ENCODE peak calls at places on chromosomes 6 and 20, in four cellular contexts. L, D, Z and N are unnamed samples.

GRCh38 chr6:35040398-35040797 is 100.7 kb downstream of the TCP11 start:
- DNase-seq in L (no peak), D (no peak), Z (no peak), N (no peak)

GRCh38 chr6:168926306-168926705 is 327.3 kb downstream of the THBS2 start:
- DNase-seq in L (no peak), D (no peak), Z (no peak), N (no peak)

GRCh38 chr6:53294095-53294494 is 54.7 kb downstream of the ELOVL5 start:
- DNase-seq in Z (peak), L (no peak), D (peak), N (no peak)

GRCh38 chr6:144912474-144912873 is 627.3 kb downstream of the UTRN start:
- DNase-seq in L (peak), D (no peak), Z (no peak), N (peak)

GRCh38 chr6:8973395-8973794 is 538.0 kb upstream of the SLC35B3 start:
- DNase-seq in Z (no peak), L (no peak), D (no peak), N (no peak)

GRCh38 chr6:117346142-117346930 is 79.4 kb downstream of the ROS1 start:
- DNase-seq in L (peak), Z (peak), D (peak), N (no peak)

GRCh38 chr20:48143435-48144081 is 358.3 kb upstream of the SULF2 start:
- DNase-seq in L (no peak), D (no peak), Z (no peak), N (no peak)

GRCh38 chr20:32285621-32286334 is 8.3 kb downstream of the KIF3B start:
- DNase-seq in D (peak), Z (no peak), L (peak), N (peak)

GRCh38 chr20:43789593-43789992 is 62.8 kb upstream of the GTSF1L start:
- DNase-seq in L (no peak), Z (no peak), D (no peak), N (no peak)

GRCh38 chr6:20192625-20193024 is 19.6 kb downstream of the MBOAT1 start:
- DNase-seq in Z (no peak), L (no peak), D (no peak), N (no peak)

GRCh38 chr20:14199111-14199510 is 138.3 kb downstream of the FLRT3 start:
- DNase-seq in D (no peak), Z (no peak), L (no peak), N (peak)

GRCh38 chr6:131387706-131388455 is 185.1 kb upstream of the ARG1 start:
- DNase-seq in D (no peak), Z (no peak), L (no peak), N (no peak)

GRCh38 chr6:83708970-83709747 is at the start of gene SNAP91:
- DNase-seq in L (no peak), D (no peak), Z (peak), N (no peak)

GRCh38 chr20:31712564-31713311 is 9.9 kb downstream of the BCL2L1 start:
- DNase-seq in L (peak), D (no peak), Z (peak), N (peak)

GRCh38 chr6:15987569-15987968 is 141.3 kb upstream of the MYLIP start:
- DNase-seq in D (no peak), L (no peak), Z (no peak), N (peak)

GRCh38 chr6:47061631-47062300 is 19.6 kb upstream of the ADGRF1 start:
- DNase-seq in L (peak), D (no peak), Z (no peak), N (peak)

GRCh38 chr6:26445934-26446667 is 5.8 kb downstream of the BTN3A3 start:
- DNase-seq in Z (no peak), L (no peak), D (no peak), N (no peak)

GRCh38 chr6:16760536-16761468 is at the start of gene ATXN1:
- DNase-seq in D (no peak), Z (peak), L (peak), N (peak)

GRCh38 chr20:2756056-2756611 is 44.3 kb downstream of the CPXM1 start:
- DNase-seq in D (no peak), Z (peak), L (no peak), N (peak)

GRCh38 chr6:110895907-110896608 is 21.5 kb downstream of the AMD1 start:
- DNase-seq in L (no peak), Z (no peak), D (no peak), N (no peak)

GRCh38 chr6:35686441-35686840 is 2.3 kb downstream of the FKBP5 start:
- DNase-seq in Z (no peak), L (no peak), D (no peak), N (no peak)

GRCh38 chr20:37941332-37941731 is 38.4 kb downstream of the VSTM2L start:
- DNase-seq in D (no peak), L (no peak), Z (peak), N (no peak)

GRCh38 chr6:35017461-35018183 is 123.5 kb downstream of the TCP11 start:
- DNase-seq in L (no peak), D (no peak), Z (no peak), N (no peak)

GRCh38 chr20:33685328-33686007 is 717 bp downstream of the E2F1 start:
- DNase-seq in L (no peak), D (peak), Z (peak), N (no peak)

GRCh38 chr6:47665112-47665511 is 33.3 kb upstream of the ADGRF4 start:
- DNase-seq in Z (no peak), D (no peak), L (no peak), N (no peak)

GRCh38 chr6:5478380-5478779 is 217.1 kb downstream of the FARS2 start:
- DNase-seq in L (no peak), D (no peak), Z (no peak), N (no peak)

GRCh38 chr6:141264101-141264500 is 868.6 kb upstream of the GJE1 start:
- DNase-seq in D (no peak), L (no peak), Z (no peak), N (no peak)

GRCh38 chr6:3884007-3884745 is 35.0 kb downstream of the FAM50B start:
- DNase-seq in L (peak), D (no peak), Z (no peak), N (peak)

GRCh38 chr6:4017058-4017457 is 61.9 kb downstream of the FAM217A start:
- DNase-seq in D (peak), Z (no peak), L (no peak), N (no peak)

GRCh38 chr6:99079058-99079457 is 131.3 kb upstream of the FBXL4 start:
- DNase-seq in D (no peak), L (no peak), Z (no peak), N (no peak)

GRCh38 chr6:22717906-22718305 is 148.5 kb downstream of the HDGFL1 start:
- DNase-seq in L (no peak), D (no peak), Z (no peak), N (no peak)

GRCh38 chr6:119484598-119484997 is 135.0 kb upstream of the MAN1A1 start:
- DNase-seq in D (no peak), L (peak), Z (peak), N (peak)

GRCh38 chr6:135546680-135547418 is 49.3 kb upstream of the AHI1 start:
- DNase-seq in L (no peak), Z (no peak), D (no peak), N (no peak)

GRCh38 chr6:34791164-34791841 is 580 bp upstream of the BLTP3A start:
- DNase-seq in Z (peak), L (no peak), D (peak), N (no peak)

GRCh38 chr6:29834564-29835436 is 7.2 kb downstream of the HLA-G start:
- DNase-seq in Z (peak), L (peak), D (peak), N (no peak)

GRCh38 chr20:40359127-40359892 is 329.7 kb downstream of the MAFB start:
- DNase-seq in Z (no peak), L (no peak), D (no peak), N (no peak)
- TF ChIP-seq CTCF in Z (no peak), L (no peak), D (no peak), N (no peak)

GRCh38 chr6:44921787-44922186 is 406.3 kb upstream of the RUNX2 start:
- DNase-seq in Z (no peak), L (no peak), D (no peak), N (no peak)
- TF ChIP-seq CTCF in Z (no peak), L (no peak), D (no peak), N (no peak)

GRCh38 chr6:134173936-134174789 is 121.7 kb upstream of the SLC2A12 start:
- DNase-seq in Z (peak), D (peak), L (peak), N (peak)
- TF ChIP-seq CTCF in Z (peak), D (peak), L (peak), N (peak)

GRCh38 chr6:50030350-50030749 is 8.6 kb upstream of the DEFB110 start:
- DNase-seq in L (no peak), Z (no peak), D (no peak), N (no peak)
- TF ChIP-seq CTCF in L (no peak), Z (no peak), D (no peak), N (no peak)

DNA sequence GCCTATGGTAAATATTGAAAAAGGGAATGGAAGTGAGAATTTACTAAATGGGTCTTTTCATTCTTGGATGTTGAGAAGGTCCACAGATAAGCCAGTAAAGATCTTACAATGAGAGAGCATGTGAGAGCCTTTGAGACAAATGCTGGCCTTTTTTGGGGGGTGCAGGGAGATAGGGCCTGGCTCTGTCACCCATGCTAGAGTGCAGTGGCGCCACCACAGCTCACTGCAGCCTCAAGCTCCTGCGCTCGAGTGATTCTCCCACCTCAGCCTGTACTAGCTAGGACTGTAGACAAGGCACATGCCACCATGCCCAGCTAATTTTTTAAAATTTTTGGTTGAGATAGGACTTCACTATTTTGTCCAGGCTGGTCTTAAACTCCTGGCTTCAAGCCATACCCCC is 63.2 kb upstream of the TMEM181 start:
- DNase-seq in D (no peak), L (no peak), Z (peak), N (no peak)
- TF ChIP-seq CTCF in D (peak), L (no peak), Z (peak), N (no peak)

DNA sequence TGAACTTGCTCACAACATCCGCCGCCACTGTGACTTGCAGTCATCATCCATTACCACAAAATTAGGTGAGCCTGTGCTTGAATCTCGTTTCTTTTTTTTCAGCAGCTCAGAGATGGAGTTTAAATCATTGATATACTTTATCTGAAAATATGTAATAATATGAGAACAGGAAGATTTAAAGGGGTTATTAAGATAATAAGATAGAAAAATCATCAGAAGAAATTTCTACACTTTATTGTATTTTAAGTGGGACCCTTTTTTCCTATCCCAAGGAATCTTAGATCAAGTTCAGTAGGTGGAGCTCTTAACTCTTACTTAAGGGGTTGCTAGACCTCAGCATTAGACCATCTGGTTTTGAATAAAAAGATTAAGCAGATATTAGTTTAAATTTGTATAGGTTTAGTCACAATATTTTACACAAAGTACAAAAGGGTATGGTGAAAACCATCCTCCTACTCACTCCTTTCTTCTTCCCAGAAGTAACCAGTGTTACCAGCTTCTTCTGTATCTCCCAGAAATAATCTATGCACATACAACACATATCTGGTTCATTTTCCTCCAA is 9.4 kb upstream of the NCOA7 start:
- DNase-seq in Z (no peak), L (peak), D (no peak), N (no peak)
- TF ChIP-seq CTCF in Z (no peak), L (peak), D (peak), N (no peak)

DNA sequence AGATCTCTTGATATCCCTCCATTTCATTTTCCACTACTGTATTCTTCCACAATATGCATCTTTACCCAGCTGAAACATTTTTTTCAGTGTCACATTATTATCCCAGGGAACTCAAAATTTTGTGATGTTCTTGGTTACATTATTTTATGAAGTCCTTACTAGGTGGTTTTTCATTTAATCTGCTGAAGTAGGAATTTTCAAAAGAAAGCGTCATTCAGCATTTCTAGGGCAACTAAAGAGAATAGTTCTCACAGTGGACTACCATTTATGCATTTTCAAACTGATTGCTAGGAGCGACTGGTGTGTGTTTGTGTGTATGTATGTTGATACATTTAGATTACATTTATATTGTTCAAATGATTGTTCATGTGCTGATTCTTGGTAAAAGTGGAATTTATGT is 2.4 kb upstream of the TMEM30A start:
- DNase-seq in Z (no peak), L (no peak), D (no peak), N (no peak)
- TF ChIP-seq CTCF in Z (no peak), L (no peak), D (no peak), N (no peak)

GRCh38 chr6:45931254-45931653 is 84.4 kb downstream of the CLIC5 start:
- DNase-seq in D (no peak), L (no peak), Z (no peak), N (no peak)
- TF ChIP-seq CTCF in D (no peak), L (no peak), Z (no peak), N (no peak)